ENCODE peak calls at places on chromosomes 5 and 9, in ten cellular contexts. U is psoas muscle; G is tibial nerve; E is aorta; Z is heart right ventricle; N is right cardiac atrium; A is CD4-positive, CD25-positive, alpha-beta regulatory T cell; O is lower lobe of right lung; Q is CD4-positive, alpha-beta T cell; L is caudate nucleus. K is an unnamed sample.

GRCh38 chr5:54823006-54823405 is 162.4 kb downstream of the ESM1 start:
- DNase-seq in U (no peak), G (no peak), E (no peak), Z (no peak), N (no peak), A (no peak), O (no peak), Q (no peak), L (no peak), K (no peak)

GRCh38 chr9:27572566-27572917 is 739 bp downstream of the C9orf72 start:
- DNase-seq in U (no peak), G (peak), E (no peak), Z (peak), N (no peak), A (peak), O (no peak), Q (peak), L (no peak), K (peak)

GRCh38 chr9:116066221-116066620 is 87.4 kb upstream of the PAPPA start:
- DNase-seq in U (no peak), G (no peak), E (no peak), Z (no peak), N (no peak), A (no peak), O (no peak), Q (no peak), L (no peak), K (peak)

GRCh38 chr9:34430843-34431437 is 27.4 kb downstream of the FAM219A start:
- DNase-seq in U (peak), G (peak), E (peak), Z (peak), N (peak), A (no peak), O (no peak), Q (no peak), L (no peak), K (peak)

GRCh38 chr9:96137666-96138429 is 164.1 kb downstream of the HSD17B3 start:
- DNase-seq in U (no peak), G (no peak), E (no peak), Z (no peak), N (no peak), A (no peak), O (no peak), Q (no peak), L (no peak), K (no peak)

GRCh38 chr5:68110264-68110663 is 105.3 kb upstream of the PIK3R1 start:
- DNase-seq in U (no peak), G (no peak), E (no peak), Z (no peak), N (no peak), A (no peak), O (no peak), Q (no peak), L (no peak), K (no peak)

GRCh38 chr5:115773010-115773580 is 43.4 kb downstream of the CDO1 start:
- DNase-seq in U (no peak), G (peak), E (no peak), Z (peak), N (no peak), A (no peak), O (no peak), Q (no peak), L (no peak), K (no peak)

GRCh38 chr9:134455951-134456739 is 129.9 kb downstream of the RXRA start:
- DNase-seq in U (peak), G (peak), E (peak), Z (peak), N (peak), A (peak), O (peak), Q (peak), L (no peak), K (peak)

DNA sequence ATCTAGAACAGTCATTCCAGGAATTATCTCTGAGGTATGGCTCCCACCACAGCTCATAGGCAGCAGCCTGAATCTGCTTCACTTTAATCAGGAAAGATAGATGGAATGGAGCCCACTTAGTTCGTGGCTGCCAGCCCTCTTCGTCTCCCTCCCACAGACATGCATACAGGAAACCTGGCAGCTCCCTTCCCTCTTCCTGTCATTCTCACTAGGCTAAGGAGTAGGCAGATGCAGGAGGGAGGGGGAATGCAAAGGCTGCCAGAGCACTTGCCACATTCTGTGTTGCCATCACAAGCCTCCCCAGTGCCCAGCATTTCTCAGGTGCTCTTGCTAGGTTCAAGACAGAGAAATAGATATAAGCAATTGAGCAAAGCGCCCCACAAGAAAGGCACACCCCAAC is 378.9 kb downstream of the ELAVL2 start:
- DNase-seq in U (no peak), G (no peak), E (no peak), Z (no peak), N (no peak), A (no peak), O (no peak), Q (no peak), L (peak), K (no peak)
- H3K27ac ChIP-seq in U (no peak), G (no peak), E (no peak), Z (no peak), N (no peak), A (no peak), O (no peak), Q (no peak), L (no peak), K (no peak)

DNA sequence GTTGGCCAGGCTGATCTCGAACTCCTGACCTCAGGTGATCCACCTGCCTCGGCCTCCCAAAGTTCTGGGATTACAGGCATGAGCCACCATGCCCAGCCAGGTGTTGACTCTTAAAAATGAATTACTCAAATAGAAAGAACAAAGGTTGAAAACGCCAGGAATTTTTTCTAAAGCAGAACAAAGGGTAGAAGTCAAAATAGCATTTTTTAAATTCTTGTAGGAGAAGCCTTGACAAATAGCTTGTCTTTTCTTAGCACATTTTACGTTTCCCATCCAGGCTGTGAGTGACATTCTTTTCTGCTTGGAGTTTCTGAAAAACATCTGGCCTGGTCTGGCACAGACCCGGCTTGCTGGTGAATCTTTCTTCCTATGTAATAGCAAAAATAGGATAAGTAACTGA is 169.4 kb upstream of the ZNF462 start:
- DNase-seq in U (no peak), G (no peak), E (no peak), Z (no peak), N (no peak), A (no peak), O (no peak), Q (no peak), L (no peak), K (no peak)
- H3K27ac ChIP-seq in U (no peak), G (no peak), E (no peak), Z (no peak), N (no peak), A (no peak), O (no peak), Q (no peak), L (no peak), K (no peak)

DNA sequence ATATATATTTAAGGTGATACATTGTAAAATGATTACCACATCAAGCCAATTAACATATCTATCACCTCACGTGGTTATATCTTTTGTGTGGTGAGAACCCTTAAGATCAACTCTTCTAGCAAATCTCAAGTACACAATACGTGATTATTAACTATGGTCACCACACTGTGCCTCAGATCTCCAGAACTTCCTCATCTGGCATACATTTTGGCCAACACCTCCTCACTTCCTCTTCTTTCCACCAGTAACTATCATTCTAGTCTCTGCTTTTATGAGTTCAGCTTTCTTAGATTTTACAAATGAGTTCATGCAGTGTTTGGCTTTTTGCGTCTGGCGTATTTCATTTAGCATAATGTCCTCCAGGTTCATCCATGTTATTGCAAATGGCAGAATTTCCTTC is 35.9 kb downstream of the PRKACG start:
- DNase-seq in U (no peak), G (no peak), E (no peak), Z (no peak), N (no peak), A (no peak), O (no peak), Q (no peak), L (no peak), K (no peak)
- H3K27ac ChIP-seq in U (no peak), G (no peak), E (no peak), Z (no peak), N (no peak), A (no peak), O (no peak), Q (no peak), L (no peak), K (no peak)

DNA sequence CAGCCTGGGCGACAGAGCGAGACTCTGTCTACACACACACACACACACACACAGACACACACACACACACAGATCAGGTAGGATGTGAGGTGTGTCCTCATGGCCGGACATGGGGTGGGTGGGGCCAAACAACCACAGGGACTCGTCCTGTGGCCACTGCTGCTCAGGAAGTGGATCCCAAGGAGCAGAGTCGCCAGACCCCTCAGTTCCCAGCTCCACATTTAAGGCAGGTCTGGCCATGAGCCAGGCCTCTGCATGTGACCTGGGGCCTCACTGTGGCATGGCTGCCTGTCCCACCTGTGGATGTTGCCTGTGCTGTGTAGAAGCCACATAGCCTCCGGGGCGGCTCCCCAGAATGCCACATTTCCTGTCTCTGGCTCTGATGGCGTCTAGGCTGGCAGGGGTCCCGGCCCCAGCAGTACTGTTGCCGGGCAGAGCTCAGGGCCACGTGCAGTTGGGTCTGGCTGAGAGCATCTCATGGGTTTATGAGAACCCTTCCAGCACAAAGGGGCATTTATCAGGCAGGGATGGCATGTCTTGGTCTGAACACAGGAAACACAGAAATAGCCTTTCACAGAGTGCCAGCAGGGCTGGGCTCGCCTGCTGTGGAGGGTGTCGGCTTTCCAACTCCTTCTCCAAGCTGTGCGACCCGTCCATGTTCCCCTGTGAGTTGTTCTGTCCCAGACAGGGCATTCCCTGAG is 9.9 kb upstream of the NINJ1 start:
- DNase-seq in U (peak), G (no peak), E (peak), Z (no peak), N (no peak), A (peak), O (no peak), Q (peak), L (peak), K (no peak)
- H3K27ac ChIP-seq in U (peak), G (peak), E (peak), Z (no peak), N (no peak), A (peak), O (no peak), Q (peak), L (peak), K (no peak)

GRCh38 chr9:69392826-69393225 is 67.8 kb downstream of the ENTREP1 start:
- DNase-seq in U (no peak), G (no peak), E (no peak), Z (no peak), N (no peak), A (no peak), O (no peak), Q (no peak), L (no peak), K (no peak)
- H3K27ac ChIP-seq in U (peak), G (no peak), E (no peak), Z (peak), N (peak), A (no peak), O (no peak), Q (no peak), L (no peak), K (no peak)

GRCh38 chr5:583645-584044 is 28.5 kb upstream of the CEP72 start:
- DNase-seq in U (no peak), G (no peak), E (no peak), Z (no peak), N (no peak), A (no peak), O (no peak), Q (no peak), L (no peak), K (no peak)

GRCh38 chr5:581266-581665 is 30.9 kb upstream of the CEP72 start:
- DNase-seq in U (no peak), G (no peak), E (no peak), Z (no peak), N (no peak), A (no peak), O (no peak), Q (no peak), L (no peak), K (no peak)

GRCh38 chr5:582936-583635 is 29.1 kb upstream of the CEP72 start:
- DNase-seq in U (no peak), G (no peak), E (no peak), Z (no peak), N (no peak), A (no peak), O (no peak), Q (no peak), L (no peak), K (no peak)

GRCh38 chr5:580436-580835 is 31.7 kb upstream of the CEP72 start:
- DNase-seq in U (no peak), G (no peak), E (no peak), Z (no peak), N (no peak), A (no peak), O (no peak), Q (no peak), L (no peak), K (no peak)

GRCh38 chr5:581941-582340 is 30.2 kb upstream of the CEP72 start:
- DNase-seq in U (no peak), G (no peak), E (no peak), Z (no peak), N (no peak), A (no peak), O (no peak), Q (no peak), L (no peak), K (no peak)
- H3K27ac ChIP-seq in U (no peak), G (no peak), E (no peak), Z (no peak), N (no peak), A (no peak), O (no peak), Q (no peak), L (no peak), K (no peak)

GRCh38 chr9:126791406-126792230 is 13.2 kb upstream of the ZBTB43 start:
- DNase-seq in U (no peak), G (no peak), E (no peak), Z (no peak), N (no peak), A (no peak), O (peak), Q (no peak), L (no peak), K (peak)
- H3K27ac ChIP-seq in U (peak), G (no peak), E (no peak), Z (no peak), N (no peak), A (no peak), O (no peak), Q (no peak), L (no peak), K (peak)

K was measured in PC-3.